ENCODE peak calls at places on chromosomes 1 and 21, in four cellular contexts. K is amniotic epithelial cell, N is KG1, M is amniotic stem cell. Z is an unnamed sample.

GRCh38 chr1:246295340-246295739 is 211.7 kb downstream of the SMYD3 start:
- DNase-seq in N (no peak), K (no peak), M (no peak), Z (no peak)

GRCh38 chr1:24903955-24904730 is 25.9 kb downstream of the RUNX3 start:
- DNase-seq in M (no peak), K (no peak), N (no peak), Z (no peak)

GRCh38 chr1:248811514-248812490 is 13.9 kb downstream of the SH3BP5L start:
- DNase-seq in N (no peak), K (no peak), M (no peak), Z (no peak)

GRCh38 chr1:47644216-47644581 is 206.4 kb downstream of the FOXD2 start:
- DNase-seq in M (no peak), K (no peak), N (no peak), Z (no peak)

GRCh38 chr1:85569122-85569521 is 11.4 kb upstream of the CCN1 start:
- DNase-seq in M (peak), N (no peak), K (peak), Z (no peak)

GRCh38 chr1:1540015-1540816 is at the start of gene TMEM240:
- DNase-seq in N (no peak), K (peak), M (peak), Z (no peak)

GRCh38 chr1:50422675-50422945 is 633 bp downstream of the DMRTA2 start:
- DNase-seq in K (no peak), N (no peak), M (no peak), Z (no peak)

GRCh38 chr1:27391511-27392095 is 819 bp upstream of the GPR3 start:
- DNase-seq in M (no peak), K (peak), N (no peak), Z (no peak)

GRCh38 chr21:39669976-39670671 is 57.4 kb downstream of the B3GALT5 start:
- DNase-seq in K (peak), M (no peak), N (no peak), Z (no peak)

GRCh38 chr1:192952646-192953045 is 106.5 kb downstream of the UCHL5 start:
- DNase-seq in N (no peak), M (no peak), K (peak), Z (no peak)

GRCh38 chr1:230050973-230051735 is 15.9 kb upstream of the GALNT2 start:
- DNase-seq in K (no peak), N (no peak), M (no peak), Z (no peak)

GRCh38 chr1:218346391-218347204 is 1.5 kb downstream of the TGFB2 start:
- DNase-seq in M (no peak), K (peak), N (no peak), Z (peak)

GRCh38 chr1:168465942-168466702 is 77.7 kb downstream of the XCL2 start:
- DNase-seq in M (no peak), N (peak), K (peak), Z (peak)

GRCh38 chr1:2946999-2947650 is 74.1 kb upstream of the ACTRT2 start:
- DNase-seq in M (no peak), K (no peak), N (no peak), Z (no peak)

GRCh38 chr1:194289569-194290266 is 1103.3 kb upstream of the B3GALT2 start:
- DNase-seq in N (no peak), K (no peak), M (no peak), Z (no peak)